ENCODE peak calls at places on chromosome 12, in six cellular contexts. W, A, N, P, T and M are unnamed samples.

GRCh38 chr12:124764451-124764850 is 99.2 kb downstream of the SCARB1 start:
- DNase-seq in W (no peak), A (no peak), N (no peak), P (no peak), T (no peak), M (peak)

GRCh38 chr12:52285172-52285745 is 6.1 kb downstream of the KRT81 start:
- DNase-seq in W (no peak), A (peak), N (no peak), P (no peak), T (no peak), M (no peak)

GRCh38 chr12:15243102-15243501 is 21.9 kb upstream of the RERG start:
- DNase-seq in W (no peak), A (no peak), N (no peak), P (no peak), T (no peak), M (no peak)

GRCh38 chr12:16299403-16299802 is 21.9 kb upstream of the SLC15A5 start:
- DNase-seq in W (no peak), A (no peak), N (peak), P (no peak), T (no peak), M (no peak)

GRCh38 chr12:47725893-47726292 is 603 bp upstream of the ENDOU start:
- DNase-seq in W (no peak), A (no peak), N (no peak), P (no peak), T (no peak), M (no peak)

GRCh38 chr12:83514372-83514771 is 827.7 kb downstream of the TMTC2 start:
- DNase-seq in W (no peak), A (no peak), N (no peak), P (no peak), T (no peak), M (no peak)

GRCh38 chr12:123942277-123942653 is 30.4 kb downstream of the CCDC92 start:
- DNase-seq in W (no peak), A (no peak), N (no peak), P (no peak), T (no peak), M (no peak)

GRCh38 chr12:47165934-47166333 is 86.2 kb upstream of the AMIGO2 start:
- DNase-seq in W (no peak), A (no peak), N (peak), P (no peak), T (no peak), M (no peak)

GRCh38 chr12:122354958-122355641 is 67.4 kb downstream of the CLIP1 start:
- DNase-seq in W (peak), A (no peak), N (no peak), P (no peak), T (no peak), M (no peak)

GRCh38 chr12:1830981-1831930 is 10.9 kb downstream of the LRTM2 start:
- DNase-seq in W (peak), A (peak), N (peak), P (peak), T (peak), M (no peak)

GRCh38 chr12:93244514-93245077 is 133.1 kb upstream of the NUDT4 start:
- DNase-seq in W (no peak), A (no peak), N (no peak), P (no peak), T (no peak), M (no peak)

GRCh38 chr12:67034110-67034879 is 234.9 kb upstream of the CAND1 start:
- DNase-seq in W (no peak), A (no peak), N (no peak), P (no peak), T (peak), M (no peak)

GRCh38 chr12:104494137-104494815 is 37.5 kb downstream of the CHST11 start:
- DNase-seq in W (no peak), A (peak), N (no peak), P (peak), T (no peak), M (no peak)

GRCh38 chr12:88638956-88639355 is 58.7 kb upstream of the KITLG start:
- DNase-seq in W (no peak), A (no peak), N (no peak), P (no peak), T (no peak), M (no peak)

GRCh38 chr12:4975574-4975973 is 65.9 kb downstream of the KCNA1 start:
- DNase-seq in W (peak), A (no peak), N (no peak), P (no peak), T (no peak), M (no peak)

GRCh38 chr12:23525450-23526072 is 423.9 kb downstream of the SOX5 start:
- DNase-seq in W (no peak), A (no peak), N (no peak), P (no peak), T (no peak), M (no peak)

GRCh38 chr12:49010092-49010668 is 8.4 kb downstream of the PRKAG1 start:
- DNase-seq in W (no peak), A (no peak), N (no peak), P (no peak), T (no peak), M (no peak)

GRCh38 chr12:48017496-48017895 is 13.2 kb upstream of the COL2A1 start:
- DNase-seq in W (no peak), A (no peak), N (no peak), P (no peak), T (no peak), M (no peak)

GRCh38 chr12:74317078-74317581 is 220.5 kb upstream of the ATXN7L3B start:
- DNase-seq in W (no peak), A (no peak), N (peak), P (no peak), T (no peak), M (peak)

GRCh38 chr12:1103051-1103450 is 112.0 kb downstream of the ERC1 start:
- DNase-seq in W (no peak), A (no peak), N (no peak), P (no peak), T (no peak), M (no peak)

GRCh38 chr12:122895290-122895689 is 634 bp downstream of the VPS37B start:
- DNase-seq in W (no peak), A (no peak), N (no peak), P (no peak), T (no peak), M (no peak)

GRCh38 chr12:132061641-132062430 is 82.3 kb downstream of the DDX51 start:
- DNase-seq in W (no peak), A (no peak), N (no peak), P (no peak), T (no peak), M (no peak)

GRCh38 chr12:12467222-12467621 is 95.4 kb downstream of the DUSP16 start:
- DNase-seq in W (no peak), A (no peak), N (no peak), P (no peak), T (no peak), M (no peak)

GRCh38 chr12:52010152-52010622 is 3.4 kb downstream of the TAMALIN start:
- DNase-seq in W (peak), A (peak), N (peak), P (peak), T (peak), M (peak)

GRCh38 chr12:63075376-63076000 is 75.5 kb downstream of the AVPR1A start:
- DNase-seq in W (no peak), A (no peak), N (no peak), P (no peak), T (no peak), M (no peak)

GRCh38 chr12:106255952-106256351 is 8.1 kb upstream of the CKAP4 start:
- DNase-seq in W (no peak), A (no peak), N (no peak), P (no peak), T (no peak), M (no peak)

GRCh38 chr12:128853321-128854197 is at the start of gene GLT1D1:
- DNase-seq in W (peak), A (no peak), N (no peak), P (no peak), T (no peak), M (no peak)

GRCh38 chr12:126219654-126220279 is 1154.5 kb downstream of the AACS start:
- DNase-seq in W (no peak), A (no peak), N (no peak), P (no peak), T (no peak), M (no peak)

GRCh38 chr12:92560713-92561542 is 141.9 kb upstream of the PLEKHG7 start:
- DNase-seq in W (no peak), A (no peak), N (no peak), P (no peak), T (no peak), M (no peak)

GRCh38 chr12:25496098-25496587 is 56.9 kb downstream of the LMNTD1 start:
- DNase-seq in W (no peak), A (no peak), N (no peak), P (no peak), T (no peak), M (no peak)
- TF ChIP-seq POLR2A in W (no peak), A (no peak), N (no peak), P (no peak), T (no peak), M (no peak)

GRCh38 chr12:18135086-18135485 is 45.1 kb upstream of the RERGL start:
- DNase-seq in W (no peak), A (no peak), N (no peak), P (no peak), T (no peak), M (no peak)

GRCh38 chr12:18135509-18135908 is 45.5 kb upstream of the RERGL start:
- DNase-seq in W (no peak), A (no peak), N (no peak), P (no peak), T (no peak), M (no peak)

DNA sequence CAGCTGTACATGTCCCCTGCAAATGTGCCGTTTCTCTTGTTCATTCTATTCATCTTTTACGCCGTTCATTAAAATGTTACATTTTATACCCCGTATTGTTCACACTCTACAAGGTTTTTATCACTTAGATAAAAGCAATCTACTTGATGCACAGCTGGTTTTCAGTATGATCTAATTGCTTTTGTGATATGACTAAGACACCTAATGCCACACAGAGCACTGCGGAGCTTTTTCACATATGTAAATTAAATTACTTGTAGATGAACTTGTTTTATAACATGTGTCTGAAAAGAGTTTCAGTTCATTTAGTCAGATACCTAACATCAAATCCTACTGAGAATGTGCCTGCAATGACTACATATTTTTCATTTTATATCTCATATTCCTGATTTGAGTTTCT is 40.9 kb upstream of the RERGL start:
- DNase-seq in W (no peak), A (no peak), N (no peak), P (no peak), T (no peak), M (no peak)
- H3K4me3 ChIP-seq in W (no peak), A (no peak), N (no peak), P (no peak), T (no peak), M (no peak)

GRCh38 chr12:7100239-7100638 is 8.0 kb upstream of the C1R start:
- DNase-seq in W (no peak), A (no peak), N (no peak), P (no peak), T (no peak), M (no peak)
- TF ChIP-seq POLR2A in W (no peak), A (no peak), N (no peak), P (no peak), T (no peak), M (no peak)

GRCh38 chr12:30823140-30823669 is 68.5 kb upstream of the CAPRIN2 start:
- DNase-seq in W (peak), A (no peak), N (peak), P (peak), T (peak), M (no peak)
- H3K4me3 ChIP-seq in W (peak), A (peak), N (peak), P (peak), T (peak), M (peak)

GRCh38 chr12:96375841-96376249 is 24.4 kb downstream of the CDK17 start:
- DNase-seq in W (no peak), A (no peak), N (no peak), P (no peak), T (no peak), M (no peak)
- TF ChIP-seq POLR2A in W (no peak), A (no peak), N (no peak), P (no peak), T (no peak), M (no peak)

DNA sequence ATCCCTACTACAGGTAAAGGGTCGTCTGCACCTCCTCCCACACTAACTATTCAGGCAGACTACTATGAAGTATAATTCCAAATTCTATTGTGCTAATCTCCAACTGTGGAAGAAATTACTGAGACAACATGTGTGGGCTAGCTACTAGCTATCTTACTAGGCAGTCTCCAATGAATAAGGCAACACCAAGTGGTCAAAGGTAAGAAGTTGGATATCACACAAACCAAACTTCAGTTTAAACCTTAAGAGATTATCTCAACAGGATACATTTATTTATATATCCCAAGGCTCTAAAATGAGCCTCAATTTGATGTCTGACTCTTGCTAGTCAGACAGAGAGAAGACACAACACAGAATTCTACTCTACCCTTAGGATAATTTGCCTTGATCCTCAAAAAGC is 14.1 kb downstream of the MED13L start:
- DNase-seq in W (no peak), A (no peak), N (no peak), P (no peak), T (no peak), M (no peak)
- H3K4me3 ChIP-seq in W (no peak), A (no peak), N (no peak), P (no peak), T (no peak), M (no peak)

GRCh38 chr12:19669793-19670192 is 230.5 kb downstream of the AEBP2 start:
- DNase-seq in W (no peak), A (no peak), N (no peak), P (no peak), T (no peak), M (no peak)
- TF ChIP-seq POLR2A in W (no peak), A (no peak), N (no peak), P (no peak), T (no peak), M (no peak)